ENCODE peak calls at places on chromosome 5, in four cellular contexts. E is sigmoid colon, Q is suprapubic skin, V is Panc1. O is an unnamed sample.
A peak's percentile ranks its signal among the peaks of the same experiment; 100 is the strongest.

GRCh38 chr5:58071566-58071965 is 388.3 kb downstream of the PLK2 start:
- DNase-seq in Q (no peak), V (no peak), E (no peak), O (no peak)

GRCh38 chr5:161846731-161847130 is 1.2 kb upstream of the GABRA1 start:
- DNase-seq in V (no peak), E (no peak), Q (no peak), O (no peak)

GRCh38 chr5:98401645-98402044 is 371.8 kb upstream of the RGMB start:
- DNase-seq in Q (no peak), E (no peak), V (no peak), O (no peak)

GRCh38 chr5:95590880-95591279 is 29.0 kb upstream of the GPR150 start:
- DNase-seq in Q (no peak), V (no peak), E (no peak), O (no peak)

GRCh38 chr5:32193591-32193990 is 19.5 kb upstream of the GOLPH3 start:
- DNase-seq in E (peak; percentile 94), V (no peak), Q (peak; percentile 81), O (no peak)

GRCh38 chr5:36722913-36723312 is 116.5 kb downstream of the SLC1A3 start:
- DNase-seq in Q (no peak), V (no peak), E (no peak), O (no peak)

GRCh38 chr5:3510642-3511041 is 85.0 kb upstream of the IRX1 start:
- DNase-seq in E (no peak), V (no peak), Q (no peak), O (no peak)

GRCh38 chr5:151724360-151724759 is 34.1 kb downstream of the ATOX1 start:
- DNase-seq in Q (no peak), E (no peak), V (no peak), O (no peak)

GRCh38 chr5:16108418-16108817 is 71.2 kb downstream of the MARCHF11 start:
- DNase-seq in Q (no peak), E (no peak), V (no peak), O (no peak)

GRCh38 chr5:10564838-10565784 is 1.2 kb downstream of the ANKRD33B start:
- DNase-seq in Q (no peak), E (no peak), V (no peak), O (no peak)

GRCh38 chr5:600551-601541 is 11.3 kb upstream of the CEP72 start:
- DNase-seq in E (peak; percentile 49), Q (no peak), V (no peak), O (no peak)

GRCh38 chr5:16736158-16736994 is 119.6 kb upstream of the RETREG1 start:
- DNase-seq in V (peak; percentile 7), Q (no peak), E (no peak), O (no peak)

GRCh38 chr5:16508730-16509531 is 43.3 kb upstream of the ZNF622 start:
- DNase-seq in Q (no peak), E (no peak), V (no peak), O (peak; percentile 78)

GRCh38 chr5:622359-622758 is 10.2 kb downstream of the CEP72 start:
- DNase-seq in Q (no peak), V (no peak), E (peak; percentile 35), O (no peak)

GRCh38 chr5:81233080-81233634 is at the start of gene CKMT2:
- DNase-seq in Q (peak; percentile 74), E (peak; percentile 86), V (no peak), O (no peak)

GRCh38 chr5:140357731-140358093 is 2.3 kb upstream of the SLC4A9 start:
- DNase-seq in E (peak; percentile 94), Q (peak; percentile 88), V (peak; percentile 74), O (peak; percentile 51)

GRCh38 chr5:161403996-161404395 is 142.5 kb downstream of the GABRB2 start:
- DNase-seq in E (no peak), Q (no peak), V (no peak), O (no peak)

GRCh38 chr5:76412511-76412910 is 9.4 kb downstream of the IQGAP2 start:
- DNase-seq in V (no peak), E (no peak), Q (no peak), O (no peak)
- TF ChIP-seq POLR2AphosphoS5 in V (no peak), E (no peak), Q (no peak), O (no peak)

GRCh38 chr5:177507165-177507564 is 2.5 kb downstream of the DOK3 start:
- DNase-seq in Q (no peak), E (no peak), V (no peak), O (no peak)
- TF ChIP-seq CTCF in Q (no peak), E (no peak), V (no peak), O (no peak)

DNA sequence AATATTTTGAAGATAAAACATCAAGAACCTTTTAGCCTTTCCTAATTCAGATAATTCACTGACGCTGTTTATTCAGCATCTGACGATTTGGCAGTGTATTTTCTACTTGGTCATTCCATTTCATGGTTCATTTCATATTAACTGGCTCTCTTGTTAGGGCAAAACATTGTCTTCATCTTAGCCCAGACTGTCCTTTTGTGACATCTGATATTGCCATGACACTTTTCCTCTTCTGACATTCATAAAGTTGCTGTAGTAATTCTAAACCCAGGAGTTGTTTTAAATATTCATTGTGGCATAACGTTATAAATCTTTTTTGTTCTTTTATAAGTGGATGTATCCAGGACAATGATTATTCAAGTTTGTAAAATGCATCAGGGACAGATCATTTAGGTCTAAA is 1.8 kb downstream of the SCAMP1 start:
- DNase-seq in Q (no peak), V (no peak), E (no peak), O (no peak)
- TF ChIP-seq POLR2AphosphoS5 in Q (no peak), V (no peak), E (no peak), O (no peak)

GRCh38 chr5:122156724-122157325 is 27.5 kb downstream of the ZNF474 start:
- DNase-seq in V (no peak), E (no peak), Q (no peak), O (no peak)
- TF ChIP-seq CTCF in V (peak; percentile 50), E (peak; percentile 26), Q (no peak), O (no peak)

GRCh38 chr5:178389796-178390195 is 157.2 kb upstream of the PHYKPL start:
- DNase-seq in Q (peak; percentile 30), V (no peak), E (peak; percentile 26), O (no peak)
- TF ChIP-seq POLR2AphosphoS5 in Q (no peak), V (no peak), E (no peak), O (no peak)